ENCODE peak calls at places on chromosome 15, in four cellular contexts. R is GM12878, G is HepG2, D is H1. L is an unnamed sample.

GRCh38 chr15:78714890-78715289 is 73.9 kb upstream of the CHRNB4 start:
- DNase-seq in G (peak; percentile 38), D (no peak), R (no peak), L (no peak)

GRCh38 chr15:32844118-32844711 is 126.4 kb downstream of the GREM1 start:
- DNase-seq in R (no peak), D (no peak), G (peak; percentile 30), L (peak; percentile 18)

GRCh38 chr15:34610388-34610787 is 26.9 kb upstream of the GOLGA8B start:
- DNase-seq in G (no peak), D (no peak), R (no peak), L (peak; percentile 4)

GRCh38 chr15:42147431-42147735 is 9.1 kb downstream of the PLA2G4F start:
- DNase-seq in D (no peak), R (no peak), G (no peak), L (no peak)

GRCh38 chr15:75584121-75584520 is 5.0 kb upstream of the PTPN9 start:
- DNase-seq in G (no peak), R (no peak), D (no peak), L (no peak)

GRCh38 chr15:44009056-44009455 is 182.3 kb downstream of the WDR76 start:
- DNase-seq in G (no peak), D (no peak), R (no peak), L (no peak)

GRCh38 chr15:99481406-99481805 is 84.4 kb upstream of the MEF2A start:
- DNase-seq in G (no peak), D (no peak), R (no peak), L (no peak)

GRCh38 chr15:52481915-52482314 is 46.8 kb downstream of the MYO5A start:
- DNase-seq in R (peak; percentile 81), D (no peak), G (no peak), L (no peak)

GRCh38 chr15:39845582-39845981 is 62.9 kb upstream of the FSIP1 start:
- DNase-seq in D (no peak), R (no peak), G (no peak), L (no peak)

GRCh38 chr15:80557441-80558234 is 137.5 kb upstream of the ABHD17C start:
- DNase-seq in R (no peak), D (no peak), G (no peak), L (no peak)

GRCh38 chr15:40190591-40190990 is 29.7 kb downstream of the BUB1B start:
- DNase-seq in D (no peak), G (no peak), R (no peak), L (no peak)

GRCh38 chr15:41465822-41466421 is 27.8 kb upstream of the ITPKA start:
- DNase-seq in G (peak; percentile 50), R (no peak), D (no peak), L (peak; percentile 36)

GRCh38 chr15:63283126-63283525 is 5.7 kb downstream of the APH1B start:
- DNase-seq in D (no peak), G (no peak), R (no peak), L (no peak)

GRCh38 chr15:74272812-74273211 is 36.7 kb downstream of the CCDC33 start:
- DNase-seq in R (no peak), D (no peak), G (no peak), L (no peak)

GRCh38 chr15:89654311-89654761 is 931 bp downstream of the KIF7 start:
- DNase-seq in G (no peak), R (no peak), D (no peak), L (no peak)

GRCh38 chr15:56918907-56919707 is 663 bp downstream of the TCF12 start:
- DNase-seq in D (no peak), G (peak; percentile 25), R (no peak), L (peak; percentile 31)

GRCh38 chr15:51190424-51191068 is 95.8 kb upstream of the TNFAIP8L3 start:
- DNase-seq in D (no peak), G (no peak), R (no peak), L (no peak)

GRCh38 chr15:69813881-69814280 is 283.8 kb downstream of the TLE3 start:
- DNase-seq in G (no peak), R (no peak), D (no peak), L (no peak)

GRCh38 chr15:39692464-39693327 is 89.9 kb downstream of the FSIP1 start:
- DNase-seq in R (no peak), G (no peak), D (peak; percentile 10), L (no peak)

GRCh38 chr15:51132384-51133139 is 37.9 kb upstream of the TNFAIP8L3 start:
- DNase-seq in G (peak; percentile 28), R (no peak), D (no peak), L (peak; percentile 59)

GRCh38 chr15:33324609-33325008 is 13.8 kb downstream of the RYR3 start:
- DNase-seq in D (no peak), G (no peak), R (no peak), L (no peak)

GRCh38 chr15:69467636-69468035 is 15.0 kb downstream of the RPLP1 start:
- DNase-seq in G (no peak), R (no peak), D (no peak), L (no peak)

GRCh38 chr15:98002874-98003273 is 42.4 kb downstream of the ARRDC4 start:
- DNase-seq in G (peak; percentile 71), R (no peak), D (no peak), L (no peak)

GRCh38 chr15:44193651-44194396 is 1.2 kb downstream of the FRMD5 start:
- DNase-seq in R (no peak), G (no peak), D (no peak), L (peak; percentile 12)

GRCh38 chr15:71716990-71717389 is 93.4 kb upstream of the NR2E3 start:
- DNase-seq in R (no peak), G (no peak), D (no peak), L (no peak)

GRCh38 chr15:23629234-23629805 is 18.3 kb downstream of the MAGEL2 start:
- DNase-seq in R (no peak), G (no peak), D (no peak), L (no peak)

GRCh38 chr15:33243393-33243792 is 48.9 kb upstream of the FMN1 start:
- DNase-seq in D (no peak), G (no peak), R (no peak), L (no peak)

GRCh38 chr15:52021128-52021671 is 2.2 kb downstream of the MAPK6 start:
- DNase-seq in R (no peak), G (peak; percentile 74), D (no peak), L (peak; percentile 28)

GRCh38 chr15:79811406-79812405 is 85.1 kb downstream of the MTHFS start:
- DNase-seq in D (no peak), R (no peak), G (no peak), L (no peak)

GRCh38 chr15:45121706-45122417 is 7.7 kb downstream of the DUOXA2 start:
- DNase-seq in G (peak; percentile 56), D (no peak), R (no peak), L (no peak)

GRCh38 chr15:91482799-91483198 is 370.7 kb upstream of the SLCO3A1 start:
- DNase-seq in D (no peak), R (no peak), G (no peak), L (no peak)

GRCh38 chr15:91484141-91484540 is 369.4 kb upstream of the SLCO3A1 start:
- DNase-seq in R (no peak), G (no peak), D (no peak), L (no peak)

GRCh38 chr15:91491131-91491950 is 362.2 kb upstream of the SLCO3A1 start:
- DNase-seq in D (no peak), R (no peak), G (no peak), L (no peak)

GRCh38 chr15:91490211-91490610 is 363.3 kb upstream of the SLCO3A1 start:
- DNase-seq in G (no peak), R (no peak), D (no peak), L (no peak)

GRCh38 chr15:91488452-91488851 is 365.1 kb upstream of the SLCO3A1 start:
- DNase-seq in R (no peak), G (no peak), D (no peak), L (no peak)
- TF ChIP-seq SP1 in R (no peak), G (no peak), D (no peak), L (no peak)

DNA sequence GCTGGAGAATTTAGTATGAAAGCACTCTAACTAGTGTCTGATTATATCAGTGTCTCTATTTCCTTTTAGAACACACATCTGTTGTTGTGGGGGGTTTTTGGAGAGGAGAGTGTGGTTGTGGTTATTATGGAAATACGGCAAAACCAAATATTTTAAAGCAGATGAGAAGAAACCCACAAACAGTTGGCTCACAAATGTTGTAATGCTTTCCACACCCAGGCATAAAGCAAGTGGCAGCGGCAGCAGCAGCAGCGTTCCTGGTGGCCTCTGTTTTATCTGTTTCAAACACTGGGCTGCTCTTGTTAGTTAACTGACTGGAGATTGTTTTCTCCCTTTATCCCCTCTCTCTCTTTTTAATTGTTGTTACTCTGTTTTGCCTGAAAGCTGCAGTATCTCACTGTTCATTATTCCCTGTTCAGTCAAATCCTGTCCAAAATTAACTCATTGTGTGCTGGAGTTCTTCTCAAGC is 1045.5 kb upstream of the NR2F2 start:
- DNase-seq in R (no peak), G (no peak), D (no peak), L (no peak)
- TF ChIP-seq SUZ12 in R (no peak), G (no peak), D (no peak), L (no peak)

GRCh38 chr15:29596266-29596665 is 226.0 kb downstream of the TJP1 start:
- DNase-seq in D (no peak), R (no peak), G (no peak), L (no peak)

GRCh38 chr15:29601811-29602210 is 220.5 kb downstream of the TJP1 start:
- DNase-seq in D (no peak), G (no peak), R (no peak), L (no peak)

DNA sequence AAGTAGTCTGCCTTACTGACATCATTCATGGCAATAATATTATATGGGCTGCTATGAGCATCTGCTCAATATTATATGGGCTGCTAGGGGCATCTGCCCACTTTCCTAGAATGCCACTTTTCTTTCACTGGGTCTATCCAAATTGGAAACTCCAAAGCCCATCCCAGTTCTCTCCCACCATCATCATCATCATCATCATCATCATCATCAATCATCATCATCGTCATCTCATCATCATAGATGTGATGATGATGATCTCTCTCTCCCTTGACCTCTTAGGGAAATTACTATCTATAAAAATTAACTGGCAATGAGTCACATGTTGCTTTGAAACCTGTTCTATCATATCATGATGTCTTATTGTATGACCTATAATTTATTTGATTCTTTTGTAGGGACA is 222.0 kb downstream of the TJP1 start:
- DNase-seq in G (no peak), D (no peak), R (no peak), L (no peak)
- TF ChIP-seq SP1 in G (no peak), D (no peak), R (no peak), L (no peak)

DNA sequence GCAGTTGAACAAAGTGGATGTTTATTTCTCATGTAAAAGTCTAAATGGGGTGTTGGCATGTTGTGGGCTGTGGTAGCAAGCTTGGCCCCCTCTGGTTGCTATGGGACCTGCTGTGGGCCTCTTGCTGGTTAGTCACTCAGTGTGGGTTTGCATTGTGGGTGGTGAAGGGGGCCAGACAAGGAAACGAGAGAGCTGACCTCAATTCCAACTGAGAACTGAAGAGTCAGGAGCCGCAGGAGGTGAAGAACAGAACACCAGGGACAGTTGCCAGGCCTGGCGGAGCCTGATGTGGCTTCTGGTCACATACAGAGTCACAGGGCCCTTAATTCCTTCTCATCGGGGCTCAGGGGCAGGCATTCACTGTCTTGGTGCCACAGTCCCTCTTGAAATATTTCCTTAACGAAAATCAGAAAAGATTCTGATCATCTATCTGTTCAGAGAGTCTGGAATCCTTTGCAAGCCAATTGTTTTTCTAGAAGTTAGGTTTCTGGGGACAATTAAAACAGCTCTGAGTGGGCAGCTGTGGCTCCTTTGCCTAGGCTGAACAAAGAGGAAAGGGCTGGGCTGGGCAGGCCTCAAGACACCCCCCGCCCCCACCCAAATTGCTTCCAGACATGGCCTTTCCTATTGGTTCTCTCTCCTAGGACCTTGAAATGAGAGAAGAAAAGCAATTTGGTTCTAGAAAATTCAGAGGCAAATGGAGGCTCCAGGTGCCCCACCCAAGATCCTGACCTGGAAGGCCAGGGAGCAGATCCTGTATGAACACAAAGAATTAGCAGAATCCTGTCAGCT is 2.1 kb upstream of the ADPGK start:
- DNase-seq in D (no peak), G (no peak), R (no peak), L (no peak)
- TF ChIP-seq SUZ12 in D (no peak), G (no peak), R (no peak), L (no peak)

GRCh38 chr15:38217788-38218609 is 34.6 kb upstream of the SPRED1 start:
- DNase-seq in R (no peak), G (no peak), D (no peak), L (no peak)
- TF ChIP-seq SP1 in R (no peak), G (no peak), D (no peak), L (no peak)